ENCODE peak calls at places on chromosomes 11 and 22, in eight cellular contexts. V, F, P, Z, Y, X, L and K are unnamed samples.

GRCh38 chr11:102268083-102268984 is 49.0 kb upstream of the BIRC3 start:
- DNase-seq in V (peak; percentile 97), F (peak; percentile 85), P (peak; percentile 80), Z (peak; percentile 95), Y (peak; percentile 70), X (peak; percentile 68), L (peak; percentile 79), K (peak; percentile 90)

GRCh38 chr11:65389294-65389980 is 3.0 kb downstream of the FRMD8 start:
- DNase-seq in V (peak; percentile 22), F (no peak), P (no peak), Z (no peak), Y (no peak), X (no peak), L (no peak), K (peak; percentile 68)

GRCh38 chr22:43566561-43567332 is 154.9 kb downstream of the MPPED1 start:
- DNase-seq in V (no peak), F (no peak), P (no peak), Z (no peak), Y (no peak), X (no peak), L (no peak), K (no peak)

GRCh38 chr11:134120143-134120850 is 51.4 kb downstream of the JAM3 start:
- DNase-seq in V (no peak), F (peak; percentile 62), P (peak; percentile 70), Z (peak; percentile 39), Y (peak; percentile 69), X (no peak), L (no peak), K (no peak)

GRCh38 chr22:41305646-41306045 is 4.3 kb downstream of the ZC3H7B start:
- DNase-seq in V (no peak), F (peak; percentile 84), P (no peak), Z (no peak), Y (no peak), X (peak; percentile 77), L (no peak), K (no peak)

GRCh38 chr11:44950625-44951472 is at the start of gene TP53I11:
- DNase-seq in V (peak; percentile 79), F (peak; percentile 76), P (peak; percentile 81), Z (peak; percentile 87), Y (peak; percentile 89), X (no peak), L (no peak), K (peak; percentile 95)

GRCh38 chr11:94960488-94960887 is 12.9 kb downstream of the CWC15 start:
- DNase-seq in V (no peak), F (no peak), P (no peak), Z (no peak), Y (no peak), X (no peak), L (no peak), K (no peak)

GRCh38 chr22:28075260-28075981 is 156.4 kb upstream of the PITPNB start:
- DNase-seq in V (peak; percentile 79), F (peak; percentile 50), P (no peak), Z (peak; percentile 8), Y (peak; percentile 49), X (peak; percentile 18), L (peak; percentile 18), K (no peak)

GRCh38 chr22:17419348-17419747 is 50.1 kb downstream of the CECR2 start:
- DNase-seq in V (no peak), F (no peak), P (no peak), Z (no peak), Y (no peak), X (no peak), L (no peak), K (no peak)

DNA sequence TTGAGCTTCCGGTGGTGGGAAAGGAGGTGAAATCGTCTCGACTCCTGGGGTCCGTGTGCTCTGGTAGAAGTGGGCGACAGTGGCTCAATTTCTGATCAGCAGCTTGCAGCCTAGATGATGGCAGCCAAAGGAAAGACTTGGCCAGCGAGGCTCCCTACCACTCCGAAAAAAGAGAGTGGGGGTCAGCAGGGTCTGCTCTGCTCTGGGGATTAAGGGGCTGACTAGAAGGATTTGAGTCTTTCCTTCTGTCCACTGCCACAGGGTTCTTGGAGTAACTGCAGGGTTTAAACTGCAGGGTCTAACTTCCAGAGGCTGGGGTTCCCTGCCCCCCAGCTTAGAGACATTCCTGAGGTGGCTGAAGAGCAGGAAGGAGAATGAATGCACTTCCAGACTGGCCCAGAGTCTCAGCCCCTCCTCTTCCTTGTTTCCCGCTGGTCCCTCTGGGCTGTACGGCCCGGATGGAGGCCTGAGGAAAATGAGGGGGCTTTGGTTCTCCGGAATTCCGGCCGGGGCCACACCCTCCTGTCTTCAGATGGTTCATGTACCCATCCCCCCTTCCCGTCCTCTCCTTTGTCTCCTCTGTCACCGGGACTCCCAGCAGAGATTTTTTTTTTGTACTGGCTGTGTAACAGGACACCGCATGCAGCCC is 907 bp downstream of the SERPINH1 start:
- DNase-seq in V (no peak), F (peak; percentile 54), P (peak; percentile 47), Z (peak; percentile 28), Y (peak; percentile 81), X (no peak), L (no peak), K (no peak)
- TF ChIP-seq POLR2A in V (no peak), F (no peak), P (no peak), Z (no peak), Y (no peak), X (no peak), L (peak; percentile 57), K (no peak)

GRCh38 chr11:1573077-1573846 is 1.2 kb upstream of the DUSP8 start:
- DNase-seq in V (peak; percentile 78), F (peak; percentile 42), P (no peak), Z (peak; percentile 71), Y (peak; percentile 42), X (no peak), L (no peak), K (no peak)

GRCh38 chr11:1573847-1574255 is 1.8 kb upstream of the DUSP8 start:
- DNase-seq in V (peak; percentile 95), F (peak; percentile 44), P (no peak), Z (peak; percentile 85), Y (no peak), X (peak; percentile 65), L (no peak), K (no peak)

GRCh38 chr11:1571760-1572199 is 291 bp downstream of the DUSP8 start:
- DNase-seq in V (no peak), F (no peak), P (no peak), Z (no peak), Y (no peak), X (no peak), L (no peak), K (peak; percentile 78)

GRCh38 chr11:1570896-1571759 is 943 bp downstream of the DUSP8 start:
- DNase-seq in V (peak; percentile 66), F (peak; percentile 56), P (peak; percentile 30), Z (no peak), Y (peak; percentile 51), X (no peak), L (no peak), K (peak; percentile 82)

DNA sequence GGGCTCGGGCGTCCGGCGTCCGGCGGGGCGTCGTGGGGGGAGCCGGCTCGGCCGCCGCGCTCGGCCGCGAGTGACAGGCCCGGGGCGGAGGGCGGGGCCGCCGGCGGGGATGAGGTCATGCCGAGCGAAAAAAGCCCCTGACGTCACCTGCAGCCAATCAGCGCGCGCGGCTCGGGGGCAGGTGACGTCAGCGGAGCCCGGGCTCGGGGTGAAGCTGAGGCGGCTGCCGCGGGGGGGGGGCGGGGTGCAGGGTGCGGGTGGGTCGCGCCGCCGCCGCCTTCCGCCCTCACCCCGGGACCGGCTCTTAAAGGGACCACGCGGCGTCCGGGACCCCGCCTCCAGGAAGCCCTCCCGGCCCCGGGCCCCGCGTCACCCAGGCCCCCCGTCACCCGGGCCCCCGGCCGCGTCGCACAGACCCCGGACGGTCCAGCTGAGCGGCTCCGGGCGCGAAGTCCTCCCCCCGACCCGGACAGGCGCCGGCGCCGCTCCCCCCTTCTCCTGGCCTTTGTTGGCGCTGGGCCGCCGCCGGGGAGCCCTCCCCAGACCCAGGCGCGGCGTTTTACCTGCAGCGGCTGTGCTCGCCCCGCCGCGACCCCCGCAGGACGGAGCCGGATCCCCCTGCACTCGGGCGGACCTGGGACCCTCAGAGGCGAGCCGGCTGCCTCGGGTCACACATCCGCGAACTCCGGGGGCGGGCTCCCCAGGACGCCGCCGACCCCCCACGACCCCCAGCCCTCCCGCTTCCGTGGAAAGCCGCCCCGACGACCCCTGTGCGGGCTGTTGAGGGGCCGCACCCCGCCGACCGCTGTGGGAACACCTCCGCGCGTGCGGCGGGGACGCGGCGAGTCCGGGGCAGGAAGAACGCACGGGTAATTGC is at the start of gene DUSP8:
- DNase-seq in V (peak; percentile 97), F (peak; percentile 93), P (peak; percentile 84), Z (peak; percentile 95), Y (peak; percentile 96), X (peak; percentile 97), L (peak; percentile 46), K (peak; percentile 91)
- TF ChIP-seq POLR2A in V (peak; percentile 78), F (peak; percentile 35), P (no peak), Z (peak; percentile 46), Y (no peak), X (peak; percentile 45), L (no peak), K (no peak)

GRCh38 chr22:20862540-20862939 is 3.7 kb downstream of the SNAP29 start:
- DNase-seq in V (no peak), F (no peak), P (no peak), Z (no peak), Y (no peak), X (no peak), L (no peak), K (no peak)

GRCh38 chr22:20857247-20857643 is 1.4 kb downstream of the PI4KA start:
- DNase-seq in V (no peak), F (no peak), P (no peak), Z (no peak), Y (no peak), X (no peak), L (no peak), K (no peak)

GRCh38 chr22:20859615-20860014 is 808 bp downstream of the SNAP29 start:
- DNase-seq in V (no peak), F (no peak), P (no peak), Z (no peak), Y (no peak), X (no peak), L (no peak), K (no peak)

GRCh38 chr22:20857838-20858614 is 585 bp downstream of the PI4KA start:
- DNase-seq in V (peak; percentile 78), F (peak; percentile 85), P (peak; percentile 89), Z (peak; percentile 85), Y (peak; percentile 89), X (peak; percentile 52), L (peak; percentile 78), K (peak; percentile 96)

GRCh38 chr22:20858615-20859416 is at the start of the genes PI4KA and SNAP29:
- DNase-seq in V (peak; percentile 99), F (peak; percentile 99), P (peak; percentile 98), Z (peak; percentile 99), Y (peak; percentile 99), X (peak; percentile 93), L (peak; percentile 95), K (peak; percentile 100)
- TF ChIP-seq POLR2A in V (peak; percentile 58), F (peak; percentile 87), P (peak; percentile 86), Z (peak; percentile 80), Y (no peak), X (peak; percentile 47), L (peak; percentile 84), K (peak; percentile 74)

DNA sequence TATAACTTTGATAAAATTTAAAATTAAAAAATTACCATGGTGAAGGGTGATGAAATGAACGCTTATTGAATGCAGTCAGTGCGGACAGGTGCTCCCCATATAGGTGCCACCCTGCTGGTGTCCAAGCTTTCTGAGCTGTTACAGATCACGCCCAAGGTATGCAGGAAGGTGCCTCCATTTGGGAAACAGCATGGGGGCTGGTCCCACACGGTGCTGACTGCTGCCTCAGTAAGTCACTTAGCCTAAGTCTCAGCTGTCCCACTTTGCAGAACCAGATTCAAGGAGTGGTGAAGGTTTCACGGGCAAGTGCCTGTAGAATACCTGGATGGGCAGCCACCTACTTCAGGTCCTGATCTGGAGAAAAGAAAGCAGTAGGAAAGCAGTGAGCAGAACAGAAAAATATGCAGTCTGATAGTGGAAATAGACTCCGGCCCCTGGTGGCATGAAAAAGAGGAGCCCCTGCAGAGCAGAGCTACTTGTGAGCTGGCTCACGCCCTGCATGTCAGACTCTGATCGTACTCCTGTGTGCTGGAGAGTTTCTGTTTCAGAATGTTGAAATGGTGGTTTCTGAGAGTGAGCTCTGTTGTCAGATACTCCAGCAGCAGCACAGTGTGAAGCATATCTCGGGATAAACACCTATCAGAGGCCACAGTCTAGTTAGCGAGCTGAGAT is 33.2 kb downstream of the ADORA2A start:
- DNase-seq in V (no peak), F (no peak), P (no peak), Z (no peak), Y (no peak), X (no peak), L (peak; percentile 28), K (no peak)
- TF ChIP-seq POLR2A in V (no peak), F (no peak), P (no peak), Z (no peak), Y (no peak), X (no peak), L (no peak), K (no peak)